ENCODE peak calls at places on chromosome 17, in seven cellular contexts. O is Caco-2, Y is Kasumi-1, T is NCI-H69, I is mesothelial cell of epicardium, Z is amniotic epithelial cell, G is myocyte. U is an unnamed sample.
A peak's percentile ranks its signal among the peaks of the same experiment; 100 is the strongest.

GRCh38 chr17:56172517-56172982 is 19.3 kb downstream of the ANKFN1 start:
- DNase-seq in O (no peak), Y (no peak), T (peak; percentile 73), I (no peak), Z (no peak), G (peak; percentile 86), U (peak; percentile 57)

GRCh38 chr17:77493238-77493812 is 352.6 kb downstream of the SEC14L1 start:
- DNase-seq in O (peak; percentile 42), Y (no peak), T (no peak), I (no peak), Z (no peak), G (no peak), U (no peak)

GRCh38 chr17:58377661-58378060 is 25.7 kb upstream of the SUPT4H1 start:
- DNase-seq in O (no peak), Y (no peak), T (no peak), I (no peak), Z (no peak), G (no peak), U (no peak)

GRCh38 chr17:74181341-74181740 is 22.1 kb upstream of the RPL38 start:
- DNase-seq in O (no peak), Y (no peak), T (peak; percentile 70), I (no peak), Z (no peak), G (no peak), U (no peak)

GRCh38 chr17:39306509-39307212 is 80.9 kb upstream of the STAC2 start:
- DNase-seq in O (no peak), Y (no peak), T (no peak), I (no peak), Z (no peak), G (peak; percentile 13), U (no peak)

GRCh38 chr17:82042649-82043048 is 5.2 kb upstream of the DCXR start:
- DNase-seq in O (no peak), Y (no peak), T (no peak), I (no peak), Z (no peak), G (no peak), U (no peak)

GRCh38 chr17:807146-808002 is 25.2 kb downstream of the MRM3 start:
- DNase-seq in O (no peak), Y (no peak), T (no peak), I (no peak), Z (no peak), G (no peak), U (no peak)

GRCh38 chr17:76868669-76869208 is 535 bp downstream of the MGAT5B start:
- DNase-seq in O (no peak), Y (no peak), T (peak; percentile 77), I (no peak), Z (no peak), G (no peak), U (no peak)

GRCh38 chr17:70484496-70484895 is 315.2 kb downstream of the KCNJ2 start:
- DNase-seq in O (no peak), Y (no peak), T (no peak), I (no peak), Z (no peak), G (no peak), U (no peak)

GRCh38 chr17:79707441-79707850 is 23.3 kb upstream of the ENPP7 start:
- DNase-seq in O (peak; percentile 42), Y (no peak), T (no peak), I (no peak), Z (no peak), G (no peak), U (no peak)

GRCh38 chr17:42531455-42532354 is 4.3 kb upstream of the NAGLU start:
- DNase-seq in O (peak; percentile 91), Y (peak; percentile 14), T (peak; percentile 83), I (peak; percentile 66), Z (peak; percentile 63), G (peak; percentile 61), U (no peak)

GRCh38 chr17:68143425-68143824 is 104.4 kb upstream of the AMZ2 start:
- DNase-seq in O (no peak), Y (no peak), T (no peak), I (no peak), Z (no peak), G (no peak), U (no peak)

GRCh38 chr17:55264640-55265298 is at the start of gene HLF:
- DNase-seq in O (peak; percentile 83), Y (peak; percentile 71), T (peak; percentile 95), I (peak; percentile 65), Z (peak; percentile 64), G (peak; percentile 81), U (peak; percentile 80)

GRCh38 chr17:77353684-77354419 is 213.1 kb downstream of the SEC14L1 start:
- DNase-seq in O (no peak), Y (no peak), T (no peak), I (peak; percentile 33), Z (no peak), G (no peak), U (no peak)

GRCh38 chr17:35315283-35315682 is 58.1 kb downstream of the SLFN11 start:
- DNase-seq in O (no peak), Y (no peak), T (no peak), I (no peak), Z (peak; percentile 42), G (peak; percentile 91), U (no peak)

GRCh38 chr17:43822566-43823190 is 10.3 kb downstream of the MPP3 start:
- DNase-seq in O (no peak), Y (no peak), T (no peak), I (no peak), Z (peak; percentile 11), G (no peak), U (no peak)

GRCh38 chr17:76276069-76276431 is 10.9 kb downstream of the UBALD2 start:
- DNase-seq in O (no peak), Y (no peak), T (no peak), I (no peak), Z (no peak), G (no peak), U (no peak)

GRCh38 chr17:62188713-62189112 is 123.6 kb upstream of the MED13 start:
- DNase-seq in O (peak; percentile 93), Y (no peak), T (no peak), I (no peak), Z (peak; percentile 78), G (no peak), U (no peak)

GRCh38 chr17:15954222-15954621 is 9.3 kb downstream of the ADORA2B start:
- DNase-seq in O (no peak), Y (peak; percentile 4), T (no peak), I (no peak), Z (peak; percentile 86), G (peak; percentile 89), U (no peak)

GRCh38 chr17:79391376-79391775 is 219.5 kb downstream of the RBFOX3 start:
- DNase-seq in O (no peak), Y (no peak), T (no peak), I (no peak), Z (no peak), G (no peak), U (no peak)

GRCh38 chr17:79388556-79389295 is 222.1 kb downstream of the RBFOX3 start:
- DNase-seq in O (peak; percentile 75), Y (peak; percentile 52), T (peak; percentile 72), I (peak; percentile 69), Z (no peak), G (peak; percentile 61), U (peak; percentile 31)

GRCh38 chr17:40122944-40123810 is 1.4 kb downstream of the MSL1 start:
- DNase-seq in O (peak; percentile 78), Y (peak; percentile 56), T (peak; percentile 69), I (peak; percentile 67), Z (peak; percentile 45), G (peak; percentile 72), U (no peak)

GRCh38 chr17:81930142-81931125 is 2.9 kb upstream of the MAFG start:
- DNase-seq in O (no peak), Y (no peak), T (peak; percentile 61), I (no peak), Z (no peak), G (peak; percentile 58), U (no peak)

GRCh38 chr17:53719229-53719628 is 103.5 kb upstream of the KIF2B start:
- DNase-seq in O (no peak), Y (no peak), T (no peak), I (peak; percentile 46), Z (peak; percentile 11), G (peak; percentile 16), U (no peak)

GRCh38 chr17:51371732-51372151 is 111.4 kb downstream of the UTP18 start:
- DNase-seq in O (peak; percentile 60), Y (peak; percentile 47), T (peak; percentile 88), I (peak; percentile 47), Z (peak; percentile 19), G (peak; percentile 22), U (no peak)

GRCh38 chr17:10600551-10600950 is 51.1 kb upstream of the MYH2 start:
- DNase-seq in O (no peak), Y (no peak), T (no peak), I (no peak), Z (no peak), G (no peak), U (no peak)

GRCh38 chr17:42071810-42072209 is 21.4 kb upstream of the C17orf113 start:
- DNase-seq in O (no peak), Y (peak; percentile 25), T (peak; percentile 39), I (no peak), Z (no peak), G (no peak), U (no peak)

GRCh38 chr17:68640601-68641000 is 39.4 kb upstream of the FAM20A start:
- DNase-seq in O (no peak), Y (no peak), T (no peak), I (no peak), Z (no peak), G (peak; percentile 34), U (no peak)

GRCh38 chr17:21573961-21574610 is 118.2 kb upstream of the KCNJ18 start:
- DNase-seq in O (no peak), Y (no peak), T (no peak), I (no peak), Z (no peak), G (no peak), U (no peak)

GRCh38 chr17:62800580-62800979 is 7.5 kb downstream of the MARCHF10 start:
- DNase-seq in O (no peak), Y (no peak), T (peak; percentile 16), I (no peak), Z (no peak), G (no peak), U (peak; percentile 67)

GRCh38 chr17:20063665-20064648 is 54.8 kb downstream of the SPECC1 start:
- DNase-seq in O (no peak), Y (peak; percentile 63), T (peak; percentile 93), I (no peak), Z (peak; percentile 80), G (peak; percentile 82), U (peak; percentile 84)

GRCh38 chr17:21168555-21168865 is 41.7 kb downstream of the DHRS7B start:
- DNase-seq in O (no peak), Y (no peak), T (no peak), I (peak; percentile 10), Z (no peak), G (no peak), U (no peak)

GRCh38 chr17:77049440-77049839 is 91.3 kb upstream of the SEC14L1 start:
- DNase-seq in O (no peak), Y (no peak), T (peak; percentile 86), I (no peak), Z (no peak), G (no peak), U (no peak)

U was measured in breast epithelium.